ENCODE peak calls at places on chromosomes 2 and 18, in six cellular contexts. J is Peyer's patch; X is dorsolateral prefrontal cortex; K is CD8-positive, alpha-beta memory T cell; C is GM23338; G is endothelial cell of umbilical vein. Z is an unnamed sample.

GRCh38 chr2:120239488-120240287 is 13.0 kb upstream of the RALB start:
- DNase-seq in J (peak), X (no peak), K (no peak), C (peak), G (peak), Z (no peak)

GRCh38 chr2:15970701-15971100 is 30.4 kb downstream of the MYCN start:
- DNase-seq in J (no peak), X (no peak), K (no peak), C (no peak), G (no peak), Z (no peak)

GRCh38 chr2:86697539-86697938 is 22.6 kb upstream of the RMND5A start:
- DNase-seq in J (no peak), X (no peak), K (no peak), C (no peak), G (no peak), Z (no peak)

GRCh38 chr18:48428494-48429177 is 19.5 kb upstream of the ZBTB7C start:
- DNase-seq in J (no peak), X (no peak), K (no peak), C (peak), G (no peak), Z (no peak)

GRCh38 chr2:148338544-148338943 is 306.0 kb upstream of the EPC2 start:
- DNase-seq in J (no peak), X (no peak), K (no peak), C (no peak), G (peak), Z (no peak)

GRCh38 chr2:128603411-128603924 is 284.8 kb upstream of the HS6ST1 start:
- DNase-seq in J (peak), X (no peak), K (no peak), C (no peak), G (no peak), Z (peak)

GRCh38 chr2:25371253-25372241 is 29.8 kb upstream of the DNMT3A start:
- DNase-seq in J (peak), X (no peak), K (no peak), C (no peak), G (no peak), Z (no peak)

GRCh38 chr18:46071615-46071893 is 506 bp downstream of the PSTPIP2 start:
- DNase-seq in J (no peak), X (no peak), K (no peak), C (peak), G (no peak), Z (no peak)

GRCh38 chr2:84830095-84830494 is 50.8 kb downstream of the TRABD2A start:
- DNase-seq in J (peak), X (no peak), K (no peak), C (peak), G (no peak), Z (no peak)

GRCh38 chr18:47248610-47249343 is 2.7 kb downstream of the SKOR2 start:
- DNase-seq in J (no peak), X (no peak), K (no peak), C (peak), G (no peak), Z (no peak)

GRCh38 chr2:111712361-111712760 is 171.6 kb downstream of the ANAPC1 start:
- DNase-seq in J (no peak), X (no peak), K (no peak), C (no peak), G (no peak), Z (no peak)

GRCh38 chr2:96129528-96130120 is 8.7 kb downstream of the ASTL start:
- DNase-seq in J (no peak), X (no peak), K (no peak), C (no peak), G (no peak), Z (no peak)

GRCh38 chr2:131055169-131056065 is 37.8 kb downstream of the FAM168B start:
- DNase-seq in J (peak), X (no peak), K (no peak), C (no peak), G (no peak), Z (no peak)

GRCh38 chr18:28794459-28795245 is 617.7 kb upstream of the CDH2 start:
- DNase-seq in J (no peak), X (no peak), K (no peak), C (no peak), G (peak), Z (no peak)

GRCh38 chr2:9552491-9553178 is 3.0 kb downstream of the ADAM17 start:
- DNase-seq in J (no peak), X (no peak), K (no peak), C (no peak), G (peak), Z (no peak)

GRCh38 chr2:175036582-175037018 is 31.4 kb upstream of the CHN1 start:
- DNase-seq in J (no peak), X (no peak), K (no peak), C (peak), G (peak), Z (no peak)

GRCh38 chr2:121925466-121925865 is 170.0 kb downstream of the TSN start:
- DNase-seq in J (no peak), X (no peak), K (no peak), C (no peak), G (no peak), Z (no peak)

GRCh38 chr18:47912343-47912742 is 18.1 kb downstream of the SMAD2 start:
- DNase-seq in J (no peak), X (no peak), K (no peak), C (no peak), G (peak), Z (no peak)

GRCh38 chr2:128273469-128274081 is 45.1 kb downstream of the HS6ST1 start:
- DNase-seq in J (peak), X (no peak), K (peak), C (no peak), G (no peak), Z (peak)

GRCh38 chr2:190841707-190842505 is 38.7 kb upstream of the GLS start:
- DNase-seq in J (no peak), X (peak), K (no peak), C (no peak), G (no peak), Z (no peak)

GRCh38 chr2:238919307-238919706 is 71.4 kb downstream of the TWIST2 start:
- DNase-seq in J (peak), X (no peak), K (no peak), C (no peak), G (no peak), Z (peak)

GRCh38 chr2:36785179-36785795 is 88.8 kb downstream of the VIT start:
- DNase-seq in J (peak), X (peak), K (peak), C (peak), G (peak), Z (no peak)

GRCh38 chr2:235051436-235052260 is 99.8 kb downstream of the SH3BP4 start:
- DNase-seq in J (peak), X (no peak), K (no peak), C (no peak), G (no peak), Z (peak)

GRCh38 chr2:190879474-190880373 is 897 bp upstream of the GLS start:
- DNase-seq in J (peak), X (no peak), K (peak), C (no peak), G (peak), Z (no peak)

GRCh38 chr2:48420512-48421197 is 109.3 kb upstream of the STON1 start:
- DNase-seq in J (peak), X (peak), K (peak), C (peak), G (peak), Z (peak)

GRCh38 chr2:43360137-43360536 is 133.7 kb upstream of the ZFP36L2 start:
- DNase-seq in J (no peak), X (no peak), K (no peak), C (no peak), G (no peak), Z (no peak)

GRCh38 chr2:42110287-42110973 is 58.7 kb upstream of the EML4 start:
- DNase-seq in J (no peak), X (no peak), K (no peak), C (no peak), G (no peak), Z (no peak)

GRCh38 chr2:37881397-37881796 is 43.7 kb upstream of the RMDN2 start:
- DNase-seq in J (peak), X (no peak), K (no peak), C (no peak), G (no peak), Z (no peak)

DNA sequence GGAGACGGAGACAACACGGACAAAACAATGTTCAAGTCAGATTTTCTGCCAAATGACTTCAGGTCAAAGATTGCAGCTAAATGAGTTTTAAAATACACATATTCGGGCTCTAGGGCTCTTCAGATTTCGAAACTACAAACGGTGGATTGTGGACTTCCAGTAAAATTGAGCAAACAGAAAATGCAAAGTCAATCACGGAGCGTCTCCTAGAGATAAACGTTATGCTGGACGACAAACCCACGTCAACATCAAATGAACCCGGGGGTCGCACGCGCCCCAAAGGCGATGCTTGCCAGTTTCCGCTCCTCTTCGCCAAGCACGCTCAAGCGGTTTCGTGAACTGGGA is 486 bp downstream of the MRPS5 start:
- DNase-seq in J (no peak), X (no peak), K (no peak), C (no peak), G (peak), Z (no peak)
- H3K27ac ChIP-seq in J (peak), X (peak), K (peak), C (no peak), G (peak), Z (peak)

DNA sequence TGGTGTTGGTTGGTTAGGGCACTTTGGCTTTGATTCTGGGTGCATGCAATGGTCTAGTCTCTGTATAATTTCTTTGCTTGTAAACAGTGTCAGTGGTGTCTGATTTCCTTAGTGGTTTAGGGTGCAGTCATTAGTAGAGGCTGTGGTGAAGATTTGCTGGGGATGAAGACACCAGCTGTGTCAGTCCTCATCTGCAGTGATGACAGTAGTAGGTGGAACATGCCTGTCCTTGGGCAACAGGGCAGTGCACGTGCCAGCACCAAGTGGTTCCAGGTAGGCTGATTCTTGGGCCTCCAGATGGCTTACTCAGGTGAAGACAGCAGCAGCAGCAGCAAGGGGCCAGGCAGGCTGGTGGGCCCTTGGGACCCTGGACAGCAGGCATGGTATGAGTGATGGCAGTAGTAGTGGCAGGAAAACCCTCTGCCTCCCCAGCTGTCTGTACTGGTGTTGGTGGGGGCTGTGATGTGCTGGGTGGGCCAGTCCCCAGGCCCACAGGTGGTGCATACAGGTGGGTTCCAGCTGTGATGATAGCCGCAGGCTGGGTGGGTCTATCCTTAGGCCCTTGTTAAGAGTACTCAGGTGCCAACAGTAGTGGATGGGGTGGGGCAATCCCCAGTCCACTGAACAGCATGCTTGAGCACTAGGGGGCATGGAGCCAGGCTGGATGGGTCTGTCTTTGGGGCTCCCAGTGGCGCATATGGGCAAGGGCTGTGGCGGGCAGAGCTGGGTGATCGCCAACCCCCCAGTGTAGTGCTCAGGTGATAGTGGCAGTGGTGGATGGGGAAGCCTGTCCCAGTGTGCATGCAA is 140.7 kb upstream of the THUMPD2 start:
- DNase-seq in J (no peak), X (no peak), K (no peak), C (no peak), G (no peak), Z (no peak)
- H3K27ac ChIP-seq in J (no peak), X (no peak), K (no peak), C (no peak), G (no peak), Z (no peak)

DNA sequence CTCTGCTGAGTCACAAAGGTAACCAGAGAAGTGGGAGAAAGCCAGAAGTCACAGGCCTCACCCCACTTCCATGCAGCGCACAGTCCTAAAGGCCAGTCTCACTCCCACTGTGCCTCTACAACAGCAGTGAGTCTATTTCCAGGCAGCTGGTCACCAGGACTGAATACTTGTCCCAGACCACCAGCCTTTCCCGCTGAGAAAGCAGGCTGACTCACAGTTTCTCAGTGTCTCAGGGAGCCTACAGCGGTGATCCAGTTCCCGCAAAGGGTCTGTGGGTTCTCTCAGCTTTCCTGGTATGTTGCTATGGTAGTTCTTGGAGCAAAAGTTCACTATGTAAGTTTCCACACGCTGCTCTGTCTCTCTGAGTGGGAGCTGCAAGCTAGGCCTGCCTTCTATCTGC is 622.5 kb downstream of the RNF144A start:
- DNase-seq in J (no peak), X (no peak), K (no peak), C (no peak), G (no peak), Z (no peak)
- H3K27ac ChIP-seq in J (no peak), X (no peak), K (no peak), C (no peak), G (no peak), Z (no peak)

GRCh38 chr2:109457811-109458210 is 156.0 kb downstream of the SEPTIN10 start:
- DNase-seq in J (peak), X (no peak), K (no peak), C (peak), G (no peak), Z (peak)
- H3K27ac ChIP-seq in J (no peak), X (no peak), K (no peak), C (no peak), G (no peak), Z (peak)

GRCh38 chr2:20317690-20318089 is 33.0 kb downstream of the PUM2 start:
- DNase-seq in J (no peak), X (no peak), K (no peak), C (no peak), G (no peak), Z (no peak)

GRCh38 chr2:20309001-20309400 is 41.6 kb downstream of the PUM2 start:
- DNase-seq in J (no peak), X (no peak), K (no peak), C (no peak), G (no peak), Z (no peak)

GRCh38 chr2:20313659-20314058 is 37.0 kb downstream of the PUM2 start:
- DNase-seq in J (no peak), X (no peak), K (no peak), C (no peak), G (peak), Z (no peak)

GRCh38 chr2:20317198-20317597 is 33.4 kb downstream of the PUM2 start:
- DNase-seq in J (no peak), X (no peak), K (no peak), C (no peak), G (no peak), Z (no peak)

DNA sequence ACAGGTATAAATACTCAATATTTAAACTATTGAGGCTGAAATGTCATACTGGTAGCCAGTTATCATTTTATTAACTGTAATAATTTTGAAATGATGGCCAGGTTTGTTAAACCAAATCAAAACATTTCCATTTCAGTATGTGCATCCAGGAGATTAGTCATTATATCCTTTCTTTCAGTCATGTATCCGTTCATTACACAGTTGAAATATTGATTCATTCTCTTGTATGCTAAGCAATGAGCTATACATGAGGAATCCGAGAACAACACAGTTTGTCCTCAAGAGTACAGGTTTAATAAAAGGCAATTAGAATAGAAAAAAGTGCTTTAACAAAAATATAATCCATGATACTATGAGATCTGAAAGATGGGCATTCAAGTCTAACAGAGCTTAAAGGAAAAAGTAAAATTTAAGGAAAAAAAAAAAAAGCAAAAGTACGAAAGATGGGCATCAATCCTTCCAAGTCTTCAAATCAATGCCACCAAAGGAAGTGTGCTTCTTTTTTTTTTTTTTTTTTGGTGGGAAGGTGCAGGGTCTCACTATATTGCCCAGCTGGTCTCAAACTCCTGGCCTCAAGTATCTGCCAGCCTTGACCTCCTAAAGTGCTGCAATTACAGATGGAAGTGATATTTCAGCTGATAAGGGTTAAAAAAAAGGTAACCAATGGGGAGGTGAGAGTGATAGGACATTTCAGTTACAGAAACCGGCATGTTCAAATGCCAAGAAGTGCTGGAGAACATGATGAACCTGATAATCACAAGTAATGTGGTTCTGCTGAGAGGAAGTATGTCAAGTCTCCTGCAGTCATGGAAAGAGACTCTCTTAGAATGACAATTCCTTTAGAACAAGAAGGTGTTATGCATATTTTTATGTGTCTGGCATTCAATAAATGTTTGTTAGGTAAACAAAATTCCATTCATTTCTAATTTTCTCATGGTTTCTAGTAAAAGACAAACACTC is 35.8 kb downstream of the PUM2 start:
- DNase-seq in J (no peak), X (no peak), K (no peak), C (peak), G (peak), Z (no peak)
- H3K27ac ChIP-seq in J (no peak), X (no peak), K (no peak), C (peak), G (peak), Z (no peak)

GRCh38 chr2:187825-188224 is 76.0 kb downstream of the SH3YL1 start:
- DNase-seq in J (no peak), X (no peak), K (no peak), C (no peak), G (no peak), Z (no peak)

GRCh38 chr2:195932-196331 is 67.9 kb downstream of the SH3YL1 start:
- DNase-seq in J (no peak), X (no peak), K (no peak), C (no peak), G (no peak), Z (no peak)

GRCh38 chr2:191311-192190 is 72.3 kb downstream of the SH3YL1 start:
- DNase-seq in J (no peak), X (no peak), K (no peak), C (no peak), G (no peak), Z (no peak)

DNA sequence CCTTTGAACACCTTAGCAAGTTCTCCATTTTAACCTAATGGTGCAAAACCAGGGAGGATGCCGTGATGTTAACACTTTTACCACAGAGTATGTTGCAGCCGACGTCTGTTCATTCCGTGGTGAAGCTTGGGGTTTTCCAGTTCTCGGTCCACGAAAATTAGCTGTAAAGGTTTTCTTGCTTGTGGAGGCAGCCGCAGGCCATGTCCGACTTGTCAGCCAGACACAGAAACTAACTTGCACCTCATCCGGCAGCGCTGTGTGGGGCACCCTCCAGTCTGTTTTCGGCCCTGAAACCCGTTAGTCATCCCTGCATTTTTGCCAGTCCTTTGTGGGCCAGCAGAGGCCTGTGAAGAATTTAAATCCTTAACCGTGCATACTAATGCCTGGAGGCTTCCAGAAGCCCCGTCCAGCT is 70.7 kb downstream of the SH3YL1 start:
- DNase-seq in J (no peak), X (no peak), K (peak), C (no peak), G (no peak), Z (no peak)
- H3K27ac ChIP-seq in J (no peak), X (peak), K (peak), C (no peak), G (no peak), Z (no peak)

Z was measured in coronary artery.